ENCODE peak calls at places on chromosomes 4 and X, in six cellular contexts. M is transverse colon, A is mesenchymal stem cell, Z is adrenal gland, Y is upper lobe of left lung, V is upper lobe of right lung. O is an unnamed sample. For H3K27me3, the result is how much of the 10 kb centered on the place peaks cover.

GRCh38 chrX:41164469-41164868 is 79.2 kb downstream of the USP9X start:
- DNase-seq in M (peak), A (no peak), Z (no peak), Y (no peak), V (no peak), O (no peak)

GRCh38 chrX:145502670-145503069 is 255.4 kb downstream of the SPANXN1 start:
- DNase-seq in M (no peak), A (no peak), Z (no peak), Y (no peak), V (no peak), O (no peak)

GRCh38 chrX:20205927-20206708 is 60.6 kb downstream of the RPS6KA3 start:
- DNase-seq in M (no peak), A (no peak), Z (no peak), Y (no peak), V (no peak), O (no peak)

GRCh38 chrX:101385795-101386541 is at the start of gene BTK:
- DNase-seq in M (peak), A (no peak), Z (no peak), Y (no peak), V (no peak), O (no peak)

GRCh38 chr4:73248416-73248815 is 10.2 kb downstream of the ANKRD17 start:
- DNase-seq in M (no peak), A (no peak), Z (no peak), Y (no peak), V (no peak), O (no peak)

GRCh38 chr4:21901281-21901680 is 47.3 kb downstream of the KCNIP4 start:
- DNase-seq in M (no peak), A (no peak), Z (no peak), Y (no peak), V (no peak), O (no peak)

GRCh38 chr4:8731364-8731763 is 138.8 kb downstream of the CPZ start:
- DNase-seq in M (peak), A (no peak), Z (no peak), Y (no peak), V (peak), O (no peak)

GRCh38 chr4:163697121-163697520 is 202.6 kb downstream of the TMA16 start:
- DNase-seq in M (no peak), A (no peak), Z (no peak), Y (no peak), V (no peak), O (no peak)

GRCh38 chr4:94758141-94758699 is 465 bp downstream of the BMPR1B start:
- DNase-seq in M (peak), A (peak), Z (peak), Y (peak), V (peak), O (peak)

DNA sequence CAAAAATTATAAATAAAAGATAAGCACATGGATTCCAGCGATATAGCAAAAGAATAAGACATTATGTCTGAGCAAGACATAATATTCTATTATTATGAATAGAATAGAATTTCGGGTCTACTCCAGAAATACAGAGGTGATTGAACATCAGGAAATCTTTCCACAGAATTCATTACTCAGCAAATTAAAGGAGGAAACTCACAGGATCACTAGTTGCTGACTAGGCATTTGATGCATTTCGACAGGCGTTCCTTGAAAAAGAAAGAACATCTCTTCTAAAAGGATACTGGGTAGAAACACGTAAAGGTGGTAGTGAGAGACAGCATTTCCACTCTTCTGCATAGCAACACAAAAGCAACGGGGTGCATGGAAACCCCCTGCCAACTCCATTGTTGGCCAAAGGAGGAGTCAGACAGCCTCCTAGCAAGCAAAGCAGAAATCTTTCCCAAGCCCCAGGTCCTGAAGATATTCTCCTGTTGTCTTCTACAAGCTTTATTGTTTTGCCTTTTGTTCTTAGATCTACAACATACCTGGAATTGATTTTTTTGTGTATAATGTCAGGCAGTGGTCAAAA is 14.3 kb upstream of the PDZD4 start:
- DNase-seq in M (no peak), A (no peak), Z (no peak), Y (no peak), V (no peak), O (no peak)
- H3K27me3 ChIP-seq in M (under half), A (under half), Z (half or more), Y (under half), V (under half), O (under half)

DNA sequence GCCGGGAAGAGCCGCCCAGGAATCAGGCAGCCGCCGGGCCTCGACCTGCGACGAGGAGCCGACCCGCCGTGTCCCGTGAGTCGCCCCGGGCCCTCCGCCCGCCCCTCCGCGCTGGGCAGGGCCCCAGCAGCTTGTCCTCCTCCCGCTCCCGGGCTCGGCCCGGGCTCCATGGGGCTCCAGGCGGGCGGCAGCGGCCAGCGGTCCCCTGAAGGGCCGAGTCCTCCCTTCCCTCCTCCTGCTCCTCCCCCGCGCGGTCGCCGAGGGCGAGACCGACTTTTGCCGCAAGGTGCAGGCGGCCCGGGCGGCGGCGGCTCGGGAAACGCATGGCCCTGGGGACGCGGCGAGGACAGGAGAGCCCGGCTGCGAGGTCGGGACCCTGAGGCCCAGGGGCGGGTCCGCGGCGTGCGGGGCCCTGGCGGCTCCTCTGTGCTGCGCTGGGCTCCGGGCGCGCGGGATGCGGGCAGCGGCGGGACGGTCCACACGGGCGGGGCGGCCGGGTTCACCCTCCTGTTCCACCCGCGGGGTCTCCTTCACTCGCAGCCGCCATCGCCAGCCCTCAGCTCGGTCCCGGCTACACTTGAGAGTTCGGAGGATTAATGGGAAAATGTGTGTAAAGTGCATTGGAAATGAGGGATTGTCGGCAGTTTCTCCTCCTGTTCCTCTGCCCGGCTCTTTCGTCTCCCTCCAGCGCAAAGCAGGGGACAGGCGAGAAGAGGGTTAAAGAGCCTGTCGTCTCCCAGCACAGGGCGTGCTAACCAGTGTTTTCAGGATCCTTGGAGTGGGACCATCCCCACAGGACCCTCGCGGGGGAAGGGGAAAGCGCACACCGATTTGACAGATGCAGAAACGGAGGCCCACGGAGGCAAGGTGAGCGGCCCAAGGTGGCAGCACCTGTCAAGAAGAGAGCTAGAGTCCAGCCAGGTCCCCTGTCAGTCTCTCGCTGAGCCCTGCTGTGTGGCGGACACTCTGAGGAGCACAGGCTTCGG is 16.6 kb upstream of the ZNF718 start:
- DNase-seq in M (no peak), A (no peak), Z (no peak), Y (peak), V (no peak), O (peak)
- H3K4me3 ChIP-seq in M (peak), A (no peak), Z (no peak), Y (peak), V (no peak), O (no peak)

DNA sequence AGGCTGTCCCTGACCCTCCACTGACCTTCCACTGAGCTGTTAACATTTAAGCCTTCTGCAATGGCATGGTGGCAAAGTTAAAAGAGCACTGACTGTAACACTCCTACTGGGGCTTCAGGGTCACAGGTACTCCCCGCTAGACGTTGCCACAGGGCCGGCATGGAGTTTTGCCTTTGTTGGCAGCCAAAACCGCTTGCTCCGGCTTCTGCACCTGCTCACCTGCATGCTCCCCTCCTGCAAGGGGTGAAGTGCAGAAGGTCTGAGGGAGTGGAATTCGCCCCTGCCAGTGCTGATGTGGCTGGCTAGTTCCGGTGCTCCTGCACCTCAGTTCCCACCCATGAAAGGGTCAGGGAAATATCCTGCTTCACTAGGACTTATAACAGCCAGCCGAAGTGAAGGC is 571.4 kb downstream of the RAPGEF2 start:
- DNase-seq in M (no peak), A (no peak), Z (no peak), Y (peak), V (no peak), O (no peak)
- H3K27me3 ChIP-seq in M (under half), A (under half), Z (under half), Y (under half), V (under half), O (under half)

GRCh38 chr4:100895572-100896197 is 377.9 kb upstream of the EMCN start:
- DNase-seq in M (no peak), A (peak), Z (no peak), Y (no peak), V (no peak), O (no peak)
- H3K4me3 ChIP-seq in M (peak), A (peak), Z (no peak), Y (peak), V (peak), O (no peak)

GRCh38 chrX:134636859-134637258 is 21.4 kb downstream of the PLAC1 start:
- DNase-seq in M (no peak), A (no peak), Z (no peak), Y (no peak), V (no peak), O (no peak)

GRCh38 chrX:134632386-134632785 is 25.9 kb downstream of the PLAC1 start:
- DNase-seq in M (no peak), A (no peak), Z (no peak), Y (no peak), V (no peak), O (no peak)

GRCh38 chrX:134633832-134634231 is 24.4 kb downstream of the PLAC1 start:
- DNase-seq in M (no peak), A (no peak), Z (no peak), Y (no peak), V (no peak), O (no peak)

GRCh38 chrX:134631404-134632346 is 26.6 kb downstream of the PLAC1 start:
- DNase-seq in M (peak), A (peak), Z (peak), Y (no peak), V (no peak), O (peak)

DNA sequence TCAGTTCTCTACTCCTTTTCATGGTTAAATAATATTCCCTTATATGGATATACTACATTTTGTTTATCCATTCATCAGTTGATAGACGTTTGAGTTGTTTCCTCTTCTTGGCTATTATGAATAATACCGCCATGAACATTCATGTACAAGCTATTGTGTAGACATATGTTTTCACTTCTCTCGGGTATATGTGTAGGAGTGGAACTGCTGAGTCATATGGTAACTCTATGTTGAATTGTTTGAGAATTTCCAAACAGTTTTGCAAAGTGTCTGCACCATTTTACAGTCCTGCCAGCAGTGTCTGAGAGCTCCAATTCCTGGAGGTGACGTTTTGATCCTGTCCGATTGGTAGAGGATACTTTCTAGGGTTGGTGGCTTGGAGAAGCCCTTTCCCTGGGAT is 23.6 kb downstream of the PLAC1 start:
- DNase-seq in M (no peak), A (peak), Z (no peak), Y (no peak), V (no peak), O (no peak)
- H3K27me3 ChIP-seq in M (under half), A (under half), Z (under half), Y (under half), V (under half), O (under half)

DNA sequence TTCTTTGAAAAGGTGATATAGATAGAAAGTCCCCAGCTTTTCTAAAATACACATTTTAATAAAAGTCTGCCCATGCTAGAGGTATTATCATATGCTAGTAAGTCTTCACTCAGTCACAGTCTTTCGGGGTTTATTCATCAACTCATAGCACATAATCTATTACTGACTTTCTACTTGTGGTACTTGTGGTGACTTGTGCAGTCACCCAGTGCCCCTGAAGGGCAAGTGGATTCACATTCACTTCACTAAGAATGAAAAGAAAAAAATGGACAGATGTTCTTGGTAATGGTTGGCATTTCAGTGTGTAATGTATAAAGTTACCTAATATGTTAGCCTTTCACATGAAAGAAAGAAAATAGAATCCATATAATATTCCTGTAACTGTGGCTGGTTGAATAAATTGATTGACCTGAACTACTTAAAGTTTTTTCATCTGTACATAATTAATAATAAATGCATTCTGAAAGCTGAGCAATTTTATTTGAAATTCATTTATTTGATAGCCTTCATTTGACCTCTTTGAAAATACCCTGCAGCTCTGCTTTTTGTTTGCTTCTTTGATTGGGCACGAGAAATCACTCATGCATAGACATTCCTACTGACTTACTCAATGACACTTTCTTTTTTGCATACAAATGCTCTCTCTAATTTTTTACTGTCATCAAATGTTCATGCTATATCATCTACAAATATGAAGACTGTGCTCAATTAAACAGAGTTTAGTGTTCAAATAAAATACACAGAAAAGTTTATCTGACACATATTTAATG is 39.5 kb upstream of the ZNF330 start:
- DNase-seq in M (no peak), A (no peak), Z (no peak), Y (no peak), V (no peak), O (no peak)
- H3K4me3 ChIP-seq in M (no peak), A (no peak), Z (no peak), Y (no peak), V (no peak), O (no peak)

DNA sequence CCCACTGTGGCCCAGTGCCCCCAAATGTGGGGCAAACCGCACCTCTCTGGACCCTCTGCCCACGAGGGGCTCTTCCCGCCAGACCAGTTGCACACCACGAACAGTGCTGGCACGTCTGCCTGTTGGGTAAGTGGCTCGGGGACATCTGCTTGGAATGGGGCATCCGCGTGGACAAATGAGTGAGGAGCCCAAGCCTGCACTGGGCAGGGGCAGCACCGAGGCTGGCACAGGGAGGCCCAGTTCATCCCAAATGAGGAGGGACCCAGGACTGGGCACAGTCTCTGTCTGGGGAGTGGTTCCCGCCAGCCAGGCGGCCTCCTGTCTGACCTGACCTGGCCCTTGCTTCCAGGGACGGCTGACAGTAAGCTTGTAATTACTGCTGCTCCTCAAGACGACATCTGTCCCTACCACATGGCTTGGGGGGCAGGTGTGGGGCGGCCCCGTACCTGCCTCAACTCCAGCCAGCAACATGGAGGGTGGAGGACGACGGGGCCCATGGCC is 3.2 kb downstream of the SPON2 start:
- DNase-seq in M (no peak), A (peak), Z (no peak), Y (peak), V (no peak), O (no peak)
- H3K27me3 ChIP-seq in M (half or more), A (under half), Z (under half), Y (under half), V (under half), O (under half)

GRCh38 chrX:679161-679979 is 48.8 kb downstream of the SHOX start:
- DNase-seq in M (no peak), A (no peak), Z (no peak), Y (no peak), V (no peak), O (no peak)
- H3K4me3 ChIP-seq in M (no peak), A (no peak), Z (no peak), Y (no peak), V (no peak), O (no peak)

DNA sequence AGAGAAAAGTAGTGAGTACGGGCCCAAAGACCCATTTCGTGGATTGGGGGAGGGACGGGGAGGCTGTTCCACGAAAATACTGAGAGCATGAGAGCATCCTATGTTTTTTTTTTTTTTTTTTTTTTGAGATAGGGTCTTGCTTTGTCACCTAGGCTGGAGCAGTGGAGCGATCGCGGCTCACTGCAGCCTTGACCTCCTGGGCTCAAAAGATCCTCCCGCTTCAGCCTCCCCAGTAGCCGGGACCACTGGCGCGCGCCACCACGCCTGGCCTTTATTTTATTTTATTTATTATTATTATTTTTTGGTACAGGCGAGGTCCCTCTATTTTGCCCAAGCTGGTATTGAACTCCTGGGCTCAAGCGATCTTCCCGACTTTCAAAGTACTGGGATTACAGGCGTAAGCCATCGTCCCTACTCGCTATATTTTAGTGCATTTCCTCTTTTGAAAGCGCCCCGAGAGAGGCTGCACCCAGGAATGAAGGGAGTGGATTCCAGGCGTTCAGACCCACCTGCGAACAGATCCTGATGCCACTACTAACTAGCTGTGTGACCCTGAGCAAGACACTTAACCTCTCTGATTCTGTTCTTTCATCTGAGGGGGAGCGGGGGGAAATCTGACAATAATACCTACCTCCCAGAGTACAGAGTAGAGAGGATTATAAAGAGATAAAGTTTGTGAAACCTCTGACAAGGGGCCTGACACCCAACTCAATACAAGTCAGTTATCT is 5.4 kb upstream of the MSX1 start:
- DNase-seq in M (no peak), A (no peak), Z (no peak), Y (no peak), V (peak), O (no peak)
- H3K27me3 ChIP-seq in M (half or more), A (half or more), Z (half or more), Y (under half), V (half or more), O (under half)

O was measured in thyroid gland.